ENCODE peak calls at places on chromosomes 3 and 15, in four cellular contexts. T, H, X and E are unnamed samples.

GRCh38 chr15:88835646-88836045 is 32.4 kb downstream of the ACAN start:
- DNase-seq in X (no peak), H (no peak), T (no peak), E (no peak)

GRCh38 chr15:40263036-40263754 is 19.7 kb downstream of the ANKRD63 start:
- DNase-seq in X (no peak), H (no peak), T (peak), E (no peak)

GRCh38 chr15:46129145-46129544 is 494.3 kb downstream of the SQOR start:
- DNase-seq in H (no peak), T (no peak), X (no peak), E (no peak)

GRCh38 chr15:69160976-69161877 is 792 bp downstream of the GLCE start:
- DNase-seq in H (peak), T (peak), X (no peak), E (no peak)

GRCh38 chr3:18987862-18988447 is 160.4 kb upstream of the KCNH8 start:
- DNase-seq in X (no peak), H (no peak), T (no peak), E (no peak)

GRCh38 chr3:4736284-4736861 is 242.9 kb upstream of the BHLHE40 start:
- DNase-seq in X (no peak), H (no peak), T (no peak), E (peak)

GRCh38 chr15:75235760-75236729 is 22.1 kb upstream of the GOLGA6C start:
- DNase-seq in X (no peak), H (no peak), T (no peak), E (peak)

GRCh38 chr3:45509038-45509767 is 85.3 kb upstream of the LIMD1 start:
- DNase-seq in X (no peak), H (peak), T (no peak), E (no peak)

GRCh38 chr15:91304794-91305193 is 204.7 kb downstream of the SV2B start:
- DNase-seq in X (no peak), H (no peak), T (no peak), E (no peak)

GRCh38 chr3:193673845-193674244 is 80.8 kb downstream of the OPA1 start:
- DNase-seq in X (no peak), H (no peak), T (no peak), E (no peak)

GRCh38 chr15:94526071-94526689 is 294.8 kb downstream of the MCTP2 start:
- DNase-seq in X (no peak), T (no peak), H (peak), E (no peak)

GRCh38 chr3:119405315-119405714 is 58.1 kb downstream of the TMEM39A start:
- DNase-seq in H (no peak), T (no peak), X (no peak), E (no peak)

GRCh38 chr15:29437888-29438713 is 168.5 kb upstream of the NSMCE3 start:
- DNase-seq in T (no peak), X (no peak), H (no peak), E (no peak)

GRCh38 chr3:14398801-14399114 is 3.6 kb upstream of the SLC6A6 start:
- DNase-seq in H (no peak), X (no peak), T (no peak), E (no peak)

GRCh38 chr3:156677120-156677479 is 2.7 kb downstream of the TIPARP start:
- DNase-seq in H (no peak), T (no peak), X (no peak), E (no peak)

GRCh38 chr15:31214158-31214863 is 112.3 kb upstream of the KLF13 start:
- DNase-seq in H (no peak), T (no peak), X (no peak), E (no peak)

GRCh38 chr3:136120373-136121348 is 75.5 kb downstream of the MSL2 start:
- DNase-seq in H (no peak), T (no peak), X (no peak), E (no peak)

GRCh38 chr15:33152502-33153109 is 41.9 kb downstream of the FMN1 start:
- DNase-seq in H (no peak), X (no peak), T (no peak), E (no peak)

GRCh38 chr3:13714251-13714916 is 165.5 kb downstream of the FBLN2 start:
- DNase-seq in T (no peak), H (no peak), X (no peak), E (peak)

GRCh38 chr3:63661242-63661641 is 8.8 kb downstream of the SNTN start:
- DNase-seq in T (no peak), X (no peak), H (peak), E (no peak)

GRCh38 chr15:81292516-81293001 is 31.4 kb downstream of the STARD5 start:
- DNase-seq in H (no peak), X (no peak), T (peak), E (no peak)

GRCh38 chr3:127673191-127674098 is 693 bp downstream of the ABTB1 start:
- DNase-seq in H (peak), T (peak), X (no peak), E (no peak)

GRCh38 chr3:111846717-111847116 is 12.3 kb upstream of the PHLDB2 start:
- DNase-seq in X (no peak), T (no peak), H (no peak), E (no peak)

GRCh38 chr15:40344631-40345120 is 3.9 kb upstream of the CCDC9B start:
- DNase-seq in H (peak), T (peak), X (no peak), E (no peak)

GRCh38 chr15:25250906-25251622 is 187.8 kb downstream of the UBE3A start:
- DNase-seq in H (no peak), T (no peak), X (no peak), E (peak)

GRCh38 chr15:36798366-36798765 is 218.9 kb downstream of the CDIN1 start:
- DNase-seq in H (no peak), T (no peak), X (no peak), E (no peak)

GRCh38 chr15:62951481-62951880 is 91.1 kb upstream of the TPM1 start:
- DNase-seq in X (no peak), T (no peak), H (no peak), E (no peak)

GRCh38 chr3:46264002-46264401 is 21.7 kb downstream of the CCR3 start:
- DNase-seq in X (no peak), H (no peak), T (no peak), E (no peak)

GRCh38 chr3:64836097-64836496 is 148.3 kb upstream of the ADAMTS9 start:
- DNase-seq in H (no peak), X (no peak), T (no peak), E (no peak)

GRCh38 chr15:95327661-95328060 is 1002.8 kb upstream of the NR2F2 start:
- DNase-seq in T (no peak), X (no peak), H (peak), E (no peak)

GRCh38 chr3:141949972-141950371 is 73.5 kb downstream of the ATP1B3 start:
- DNase-seq in T (no peak), H (no peak), X (no peak), E (no peak)

GRCh38 chr15:40769310-40770146 is at the start of gene C15orf62:
- DNase-seq in X (no peak), T (peak), H (no peak), E (peak)

GRCh38 chr3:15330031-15330596 is 2.3 kb downstream of the SH3BP5 start:
- DNase-seq in T (peak), H (no peak), X (no peak), E (no peak)

GRCh38 chr3:195883801-195884200 is 24.6 kb downstream of the TNK2 start:
- DNase-seq in X (no peak), H (no peak), T (no peak), E (no peak)

GRCh38 chr3:193174137-193174536 is 66.9 kb upstream of the PLAAT1 start:
- DNase-seq in H (no peak), X (no peak), T (no peak), E (no peak)

DNA sequence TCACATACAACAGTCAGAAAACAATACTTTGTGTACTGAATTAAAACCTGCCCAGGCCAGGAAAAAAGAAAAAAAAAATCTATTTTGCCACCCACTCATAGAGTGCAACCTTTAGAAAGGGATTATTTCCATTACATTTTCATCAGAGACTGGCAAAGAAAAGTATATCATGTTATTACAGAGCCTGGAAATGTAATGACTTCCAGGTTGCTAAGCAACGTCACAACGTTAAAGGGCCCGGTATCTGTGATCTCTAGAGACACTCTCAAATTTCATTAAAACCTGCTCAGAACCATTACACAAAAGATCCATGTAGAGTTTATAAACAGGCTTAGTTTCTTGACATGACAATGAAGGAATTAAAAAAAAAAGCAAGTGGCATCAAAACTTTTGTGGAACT is 170.5 kb downstream of the CTNNB1 start:
- DNase-seq in H (peak), T (no peak), X (no peak), E (no peak)
- TF ChIP-seq POLR2AphosphoS5 in H (no peak), T (no peak), X (no peak), E (no peak)

GRCh38 chr3:9866639-9867038 is 13.4 kb downstream of the CIDEC start:
- DNase-seq in X (no peak), H (no peak), T (peak), E (peak)

GRCh38 chr3:9861626-9862130 is 17.9 kb upstream of the RPUSD3 start:
- DNase-seq in X (no peak), T (no peak), H (no peak), E (no peak)

GRCh38 chr3:9859530-9860025 is 15.8 kb upstream of the RPUSD3 start:
- DNase-seq in H (no peak), T (no peak), X (no peak), E (no peak)

GRCh38 chr3:9861201-9861600 is 17.4 kb upstream of the RPUSD3 start:
- DNase-seq in H (peak), X (no peak), T (no peak), E (no peak)

GRCh38 chr3:9862391-9863235 is 17.4 kb downstream of the CIDEC start:
- DNase-seq in H (peak), T (peak), X (no peak), E (no peak)
- TF ChIP-seq CTCF in H (peak), T (peak), X (peak), E (no peak)

GRCh38 chr3:40940651-40941050 is 258.7 kb upstream of the CTNNB1 start:
- DNase-seq in H (no peak), X (no peak), T (no peak), E (no peak)

GRCh38 chr3:40939113-40940070 is 259.9 kb upstream of the CTNNB1 start:
- DNase-seq in H (no peak), T (no peak), X (no peak), E (peak)
- TF ChIP-seq POLR2AphosphoS5 in H (no peak), T (no peak), X (no peak), E (no peak)

DNA sequence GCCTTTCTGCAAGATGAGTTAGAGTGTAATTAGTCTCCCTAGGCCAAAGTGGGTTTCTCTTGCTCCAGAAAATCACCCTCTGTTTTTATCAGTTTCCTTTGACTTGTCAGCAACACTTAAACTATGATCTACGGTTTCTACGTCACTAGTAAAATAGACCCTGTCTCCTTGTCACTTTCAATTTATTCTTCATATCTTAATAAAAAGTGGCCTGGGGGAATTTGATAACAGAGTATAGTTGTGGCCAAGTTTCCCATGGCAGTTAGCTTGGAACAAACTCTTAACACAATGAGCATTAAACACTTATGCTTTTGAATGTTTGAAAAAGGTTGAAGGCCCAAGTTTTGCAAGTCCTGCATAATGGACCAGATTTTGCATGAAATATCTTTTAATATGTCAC is 79.7 kb downstream of the CGNL1 start:
- DNase-seq in T (no peak), H (no peak), X (no peak), E (no peak)
- TF ChIP-seq CTCF in T (no peak), H (no peak), X (no peak), E (no peak)

GRCh38 chr3:73614385-73614784 is 10.4 kb downstream of the PDZRN3 start:
- DNase-seq in X (no peak), T (peak), H (no peak), E (peak)
- TF ChIP-seq POLR2AphosphoS5 in X (no peak), T (peak), H (no peak), E (no peak)